ENCODE peak calls at places on chromosome 10, in six cellular contexts. One of them, this sample, is unnamed. For H3K4me1, the result is how much of the 10 kb centered on the place peaks cover.

GRCh38 chr10:110353244-110354119 is 48.8 kb upstream of the SMNDC1 start:
- DNase-seq in mesendoderm: peak
- DNase-seq in naive thymus-derived CD4-positive, alpha-beta T cell: peak
- DNase-seq in lower lobe of right lung: no peak
- DNase-seq in CD4-positive, CD25-positive, alpha-beta regulatory T cell: no peak
- DNase-seq in heart left ventricle: no peak
- DNase-seq in this sample: no peak

GRCh38 chr10:122362621-122363020 is 11.9 kb upstream of the PLEKHA1 start:
- DNase-seq in mesendoderm: no peak
- DNase-seq in naive thymus-derived CD4-positive, alpha-beta T cell: no peak
- DNase-seq in lower lobe of right lung: no peak
- DNase-seq in CD4-positive, CD25-positive, alpha-beta regulatory T cell: no peak
- DNase-seq in heart left ventricle: no peak
- DNase-seq in this sample: no peak

GRCh38 chr10:78401882-78402367 is 368.3 kb downstream of the RPS24 start:
- DNase-seq in mesendoderm: peak
- DNase-seq in naive thymus-derived CD4-positive, alpha-beta T cell: no peak
- DNase-seq in lower lobe of right lung: no peak
- DNase-seq in CD4-positive, CD25-positive, alpha-beta regulatory T cell: no peak
- DNase-seq in heart left ventricle: peak
- DNase-seq in this sample: no peak

GRCh38 chr10:95172851-95173250 is 21.2 kb upstream of the ACSM6 start:
- DNase-seq in mesendoderm: no peak
- DNase-seq in naive thymus-derived CD4-positive, alpha-beta T cell: no peak
- DNase-seq in lower lobe of right lung: no peak
- DNase-seq in CD4-positive, CD25-positive, alpha-beta regulatory T cell: no peak
- DNase-seq in heart left ventricle: no peak
- DNase-seq in this sample: no peak

GRCh38 chr10:94299417-94299816 is 63.3 kb downstream of the NOC3L start:
- DNase-seq in mesendoderm: no peak
- DNase-seq in naive thymus-derived CD4-positive, alpha-beta T cell: peak
- DNase-seq in lower lobe of right lung: no peak
- DNase-seq in CD4-positive, CD25-positive, alpha-beta regulatory T cell: no peak
- DNase-seq in heart left ventricle: no peak
- DNase-seq in this sample: no peak

GRCh38 chr10:117805191-117805590 is 241.6 kb downstream of the RAB11FIP2 start:
- DNase-seq in mesendoderm: no peak
- DNase-seq in naive thymus-derived CD4-positive, alpha-beta T cell: no peak
- DNase-seq in lower lobe of right lung: no peak
- DNase-seq in CD4-positive, CD25-positive, alpha-beta regulatory T cell: no peak
- DNase-seq in heart left ventricle: no peak
- DNase-seq in this sample: no peak

GRCh38 chr10:132164801-132165278 is 21.9 kb upstream of the DPYSL4 start:
- DNase-seq in mesendoderm: no peak
- DNase-seq in naive thymus-derived CD4-positive, alpha-beta T cell: no peak
- DNase-seq in lower lobe of right lung: peak
- DNase-seq in CD4-positive, CD25-positive, alpha-beta regulatory T cell: no peak
- DNase-seq in heart left ventricle: no peak
- DNase-seq in this sample: no peak

GRCh38 chr10:15571570-15571969 is 148.2 kb downstream of the ITGA8 start:
- DNase-seq in mesendoderm: no peak
- DNase-seq in naive thymus-derived CD4-positive, alpha-beta T cell: no peak
- DNase-seq in lower lobe of right lung: no peak
- DNase-seq in CD4-positive, CD25-positive, alpha-beta regulatory T cell: no peak
- DNase-seq in heart left ventricle: peak
- DNase-seq in this sample: no peak

GRCh38 chr10:29734980-29735627 is 100.3 kb upstream of the SVIL start:
- DNase-seq in mesendoderm: peak
- DNase-seq in naive thymus-derived CD4-positive, alpha-beta T cell: peak
- DNase-seq in lower lobe of right lung: peak
- DNase-seq in CD4-positive, CD25-positive, alpha-beta regulatory T cell: peak
- DNase-seq in heart left ventricle: peak
- DNase-seq in this sample: no peak

GRCh38 chr10:47299989-47300931 is at the start of gene GDF10:
- DNase-seq in mesendoderm: peak
- DNase-seq in naive thymus-derived CD4-positive, alpha-beta T cell: peak
- DNase-seq in lower lobe of right lung: no peak
- DNase-seq in CD4-positive, CD25-positive, alpha-beta regulatory T cell: no peak
- DNase-seq in heart left ventricle: no peak
- DNase-seq in this sample: no peak

GRCh38 chr10:86673827-86674581 is 5.7 kb downstream of the LDB3 start:
- DNase-seq in mesendoderm: peak
- DNase-seq in naive thymus-derived CD4-positive, alpha-beta T cell: no peak
- DNase-seq in lower lobe of right lung: no peak
- DNase-seq in CD4-positive, CD25-positive, alpha-beta regulatory T cell: no peak
- DNase-seq in heart left ventricle: peak
- DNase-seq in this sample: peak

GRCh38 chr10:91051834-91052233 is 130.9 kb upstream of the ANKRD1 start:
- DNase-seq in mesendoderm: no peak
- DNase-seq in naive thymus-derived CD4-positive, alpha-beta T cell: no peak
- DNase-seq in lower lobe of right lung: no peak
- DNase-seq in CD4-positive, CD25-positive, alpha-beta regulatory T cell: no peak
- DNase-seq in heart left ventricle: no peak
- DNase-seq in this sample: no peak

GRCh38 chr10:114691442-114691941 is 33.4 kb upstream of the ABLIM1 start:
- DNase-seq in mesendoderm: peak
- DNase-seq in naive thymus-derived CD4-positive, alpha-beta T cell: no peak
- DNase-seq in lower lobe of right lung: no peak
- DNase-seq in CD4-positive, CD25-positive, alpha-beta regulatory T cell: no peak
- DNase-seq in heart left ventricle: no peak
- DNase-seq in this sample: no peak

GRCh38 chr10:78802866-78803265 is 265.9 kb upstream of the ZMIZ1 start:
- DNase-seq in mesendoderm: no peak
- DNase-seq in naive thymus-derived CD4-positive, alpha-beta T cell: no peak
- DNase-seq in lower lobe of right lung: no peak
- DNase-seq in CD4-positive, CD25-positive, alpha-beta regulatory T cell: no peak
- DNase-seq in heart left ventricle: peak
- DNase-seq in this sample: no peak

GRCh38 chr10:131963350-131963749 is 18.4 kb downstream of the BNIP3 start:
- DNase-seq in mesendoderm: no peak
- DNase-seq in naive thymus-derived CD4-positive, alpha-beta T cell: no peak
- DNase-seq in lower lobe of right lung: no peak
- DNase-seq in CD4-positive, CD25-positive, alpha-beta regulatory T cell: no peak
- DNase-seq in heart left ventricle: no peak
- DNase-seq in this sample: no peak

GRCh38 chr10:51892965-51893658 is 193.7 kb upstream of the CSTF2T start:
- DNase-seq in mesendoderm: peak
- DNase-seq in naive thymus-derived CD4-positive, alpha-beta T cell: peak
- DNase-seq in lower lobe of right lung: no peak
- DNase-seq in CD4-positive, CD25-positive, alpha-beta regulatory T cell: no peak
- DNase-seq in heart left ventricle: no peak
- DNase-seq in this sample: peak

GRCh38 chr10:17233534-17233933 is 5.5 kb downstream of the VIM start:
- DNase-seq in mesendoderm: no peak
- DNase-seq in naive thymus-derived CD4-positive, alpha-beta T cell: no peak
- DNase-seq in lower lobe of right lung: no peak
- DNase-seq in CD4-positive, CD25-positive, alpha-beta regulatory T cell: no peak
- DNase-seq in heart left ventricle: no peak
- DNase-seq in this sample: no peak

GRCh38 chr10:106251573-106251972 is 912.9 kb downstream of the SORCS1 start:
- DNase-seq in mesendoderm: no peak
- DNase-seq in naive thymus-derived CD4-positive, alpha-beta T cell: no peak
- DNase-seq in lower lobe of right lung: no peak
- DNase-seq in CD4-positive, CD25-positive, alpha-beta regulatory T cell: no peak
- DNase-seq in heart left ventricle: no peak
- DNase-seq in this sample: no peak

GRCh38 chr10:60353519-60354258 is 36.0 kb downstream of the ANK3 start:
- DNase-seq in mesendoderm: peak
- DNase-seq in naive thymus-derived CD4-positive, alpha-beta T cell: no peak
- DNase-seq in lower lobe of right lung: no peak
- DNase-seq in CD4-positive, CD25-positive, alpha-beta regulatory T cell: no peak
- DNase-seq in heart left ventricle: peak
- DNase-seq in this sample: no peak

GRCh38 chr10:121096617-121097431 is 245.7 kb downstream of the WDR11 start:
- DNase-seq in mesendoderm: peak
- DNase-seq in naive thymus-derived CD4-positive, alpha-beta T cell: no peak
- DNase-seq in lower lobe of right lung: no peak
- DNase-seq in CD4-positive, CD25-positive, alpha-beta regulatory T cell: no peak
- DNase-seq in heart left ventricle: peak
- DNase-seq in this sample: no peak

GRCh38 chr10:94178475-94179251 is 184.1 kb downstream of the NOC3L start:
- DNase-seq in mesendoderm: no peak
- DNase-seq in naive thymus-derived CD4-positive, alpha-beta T cell: no peak
- DNase-seq in lower lobe of right lung: no peak
- DNase-seq in CD4-positive, CD25-positive, alpha-beta regulatory T cell: no peak
- DNase-seq in heart left ventricle: no peak
- DNase-seq in this sample: no peak

GRCh38 chr10:101227765-101228681 is 1.2 kb downstream of the LBX1 start:
- DNase-seq in mesendoderm: peak
- DNase-seq in naive thymus-derived CD4-positive, alpha-beta T cell: no peak
- DNase-seq in lower lobe of right lung: no peak
- DNase-seq in CD4-positive, CD25-positive, alpha-beta regulatory T cell: no peak
- DNase-seq in heart left ventricle: no peak
- DNase-seq in this sample: no peak

GRCh38 chr10:101225846-101226361 is 3.4 kb downstream of the LBX1 start:
- DNase-seq in mesendoderm: no peak
- DNase-seq in naive thymus-derived CD4-positive, alpha-beta T cell: no peak
- DNase-seq in lower lobe of right lung: no peak
- DNase-seq in CD4-positive, CD25-positive, alpha-beta regulatory T cell: no peak
- DNase-seq in heart left ventricle: no peak
- DNase-seq in this sample: no peak

GRCh38 chr10:101226506-101226887 is 2.8 kb downstream of the LBX1 start:
- DNase-seq in mesendoderm: no peak
- DNase-seq in naive thymus-derived CD4-positive, alpha-beta T cell: no peak
- DNase-seq in lower lobe of right lung: no peak
- DNase-seq in CD4-positive, CD25-positive, alpha-beta regulatory T cell: no peak
- DNase-seq in heart left ventricle: no peak
- DNase-seq in this sample: no peak

GRCh38 chr10:101228682-101229274 is 485 bp downstream of the LBX1 start:
- DNase-seq in mesendoderm: no peak
- DNase-seq in naive thymus-derived CD4-positive, alpha-beta T cell: no peak
- DNase-seq in lower lobe of right lung: no peak
- DNase-seq in CD4-positive, CD25-positive, alpha-beta regulatory T cell: no peak
- DNase-seq in heart left ventricle: no peak
- DNase-seq in this sample: no peak

GRCh38 chr10:101226888-101227736 is 2.2 kb downstream of the LBX1 start:
- DNase-seq in mesendoderm: no peak
- DNase-seq in naive thymus-derived CD4-positive, alpha-beta T cell: no peak
- DNase-seq in lower lobe of right lung: no peak
- DNase-seq in CD4-positive, CD25-positive, alpha-beta regulatory T cell: no peak
- DNase-seq in heart left ventricle: no peak
- DNase-seq in this sample: no peak
- H3K4me1 ChIP-seq in mesendoderm: under half
- H3K4me1 ChIP-seq in naive thymus-derived CD4-positive, alpha-beta T cell: under half
- H3K4me1 ChIP-seq in lower lobe of right lung: half or more
- H3K4me1 ChIP-seq in CD4-positive, CD25-positive, alpha-beta regulatory T cell: half or more
- H3K4me1 ChIP-seq in heart left ventricle: half or more
- H3K4me1 ChIP-seq in this sample: under half

GRCh38 chr10:56104487-56104886 is 256.6 kb downstream of the ZWINT start:
- DNase-seq in mesendoderm: no peak
- DNase-seq in naive thymus-derived CD4-positive, alpha-beta T cell: no peak
- DNase-seq in lower lobe of right lung: no peak
- DNase-seq in CD4-positive, CD25-positive, alpha-beta regulatory T cell: no peak
- DNase-seq in heart left ventricle: no peak
- DNase-seq in this sample: no peak
- H3K4me3 ChIP-seq in mesendoderm: no peak
- H3K4me3 ChIP-seq in naive thymus-derived CD4-positive, alpha-beta T cell: no peak
- H3K4me3 ChIP-seq in lower lobe of right lung: no peak
- H3K4me3 ChIP-seq in CD4-positive, CD25-positive, alpha-beta regulatory T cell: no peak
- H3K4me3 ChIP-seq in heart left ventricle: no peak
- H3K4me3 ChIP-seq in this sample: no peak

DNA sequence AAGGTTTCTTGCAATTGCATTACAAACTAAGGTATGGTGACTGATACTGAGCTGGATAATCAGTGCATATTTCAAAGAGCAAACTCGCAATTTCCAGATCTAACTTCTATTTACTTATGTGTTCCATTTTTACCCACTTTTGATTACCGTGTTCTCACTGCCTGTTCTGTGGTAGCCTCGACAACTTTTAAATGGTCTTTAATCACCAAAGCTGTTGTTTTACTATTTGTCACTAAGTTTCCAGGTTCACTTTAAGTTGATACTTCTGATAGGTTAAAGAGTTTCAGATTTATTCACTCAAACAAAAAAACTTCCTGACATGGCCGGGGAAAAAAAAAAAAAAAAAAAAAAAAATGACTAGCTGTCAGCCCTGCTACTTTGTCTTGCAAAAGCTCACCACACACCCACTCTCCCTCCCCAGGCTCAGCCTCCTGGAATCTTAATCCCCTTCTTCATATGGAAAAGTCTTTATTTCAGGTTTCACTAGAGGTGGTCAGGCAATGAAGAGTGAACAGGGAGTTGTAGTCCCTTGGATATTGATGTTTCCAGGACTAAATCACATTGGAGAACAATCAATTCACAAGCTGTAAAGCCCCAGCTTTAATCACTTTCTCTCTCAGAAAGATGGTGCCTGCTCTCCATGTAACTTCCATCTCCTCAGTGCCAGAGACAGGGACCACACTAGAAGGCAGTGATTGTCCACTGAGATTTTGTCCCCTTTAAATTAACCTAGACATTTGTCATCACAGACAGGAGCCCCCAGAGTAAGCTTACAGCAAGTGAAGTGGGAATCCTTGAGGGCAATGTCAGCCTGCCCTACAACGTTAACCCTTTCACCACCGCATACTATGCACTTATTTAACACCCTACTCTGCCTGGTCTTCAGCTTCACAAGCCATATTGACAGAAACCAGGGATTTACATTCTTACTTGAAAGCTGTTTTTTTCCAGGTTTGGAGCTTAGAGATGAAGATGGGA is 749.1 kb upstream of the SORCS1 start:
- DNase-seq in mesendoderm: peak
- DNase-seq in naive thymus-derived CD4-positive, alpha-beta T cell: no peak
- DNase-seq in lower lobe of right lung: no peak
- DNase-seq in CD4-positive, CD25-positive, alpha-beta regulatory T cell: no peak
- DNase-seq in heart left ventricle: no peak
- DNase-seq in this sample: peak
- H3K4me1 ChIP-seq in mesendoderm: under half
- H3K4me1 ChIP-seq in naive thymus-derived CD4-positive, alpha-beta T cell: under half
- H3K4me1 ChIP-seq in lower lobe of right lung: under half
- H3K4me1 ChIP-seq in CD4-positive, CD25-positive, alpha-beta regulatory T cell: under half
- H3K4me1 ChIP-seq in heart left ventricle: under half
- H3K4me1 ChIP-seq in this sample: under half

GRCh38 chr10:59036311-59037017 is 140.0 kb upstream of the PHYHIPL start:
- DNase-seq in mesendoderm: no peak
- DNase-seq in naive thymus-derived CD4-positive, alpha-beta T cell: no peak
- DNase-seq in lower lobe of right lung: no peak
- DNase-seq in CD4-positive, CD25-positive, alpha-beta regulatory T cell: no peak
- DNase-seq in heart left ventricle: no peak
- DNase-seq in this sample: no peak
- H3K4me3 ChIP-seq in mesendoderm: no peak
- H3K4me3 ChIP-seq in naive thymus-derived CD4-positive, alpha-beta T cell: no peak
- H3K4me3 ChIP-seq in lower lobe of right lung: no peak
- H3K4me3 ChIP-seq in CD4-positive, CD25-positive, alpha-beta regulatory T cell: no peak
- H3K4me3 ChIP-seq in heart left ventricle: no peak
- H3K4me3 ChIP-seq in this sample: no peak

DNA sequence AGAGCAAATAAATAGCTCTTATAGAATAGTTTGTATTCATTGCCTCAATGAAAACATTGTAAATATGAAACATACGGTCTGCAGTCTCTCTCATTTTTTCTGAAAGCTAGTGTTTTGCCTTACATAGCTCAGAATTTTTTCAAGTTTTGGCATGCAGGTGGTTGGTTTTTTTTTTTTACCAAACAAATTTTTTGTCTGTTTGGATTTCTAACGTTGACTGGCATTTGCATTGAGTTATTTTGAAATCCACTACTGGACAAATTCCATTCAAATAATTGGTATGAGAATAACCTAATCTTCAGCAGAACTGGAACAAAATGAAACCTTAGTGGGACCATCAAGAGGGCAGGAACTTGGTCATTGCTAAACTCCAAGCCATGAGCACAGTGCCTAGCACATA is 107.6 kb upstream of the SAMD8 start:
- DNase-seq in mesendoderm: no peak
- DNase-seq in naive thymus-derived CD4-positive, alpha-beta T cell: no peak
- DNase-seq in lower lobe of right lung: no peak
- DNase-seq in CD4-positive, CD25-positive, alpha-beta regulatory T cell: no peak
- DNase-seq in heart left ventricle: no peak
- DNase-seq in this sample: no peak
- H3K4me1 ChIP-seq in mesendoderm: under half
- H3K4me1 ChIP-seq in naive thymus-derived CD4-positive, alpha-beta T cell: under half
- H3K4me1 ChIP-seq in lower lobe of right lung: under half
- H3K4me1 ChIP-seq in CD4-positive, CD25-positive, alpha-beta regulatory T cell: under half
- H3K4me1 ChIP-seq in heart left ventricle: under half
- H3K4me1 ChIP-seq in this sample: under half

This sample was measured in HAP-1.